ENCODE peak calls at places on chromosome 7, in nine cellular contexts. R is heart right ventricle; H is AG10803; U is PC-3; S is lung; N is cardiac fibroblast; X is AG09309; T is heart left ventricle; Z is CD8-positive, alpha-beta T cell. Q is an unnamed sample.

GRCh38 chr7:41688012-41688625 is 14.8 kb downstream of the INHBA start:
- DNase-seq in N (no peak), H (no peak), S (no peak), U (peak; percentile 58), R (no peak), T (no peak), Z (no peak), X (no peak), Q (no peak)

GRCh38 chr7:2825595-2826227 is 18.4 kb downstream of the GNA12 start:
- DNase-seq in S (no peak), U (no peak), N (no peak), H (no peak), X (no peak), Z (no peak), R (no peak), T (no peak), Q (no peak)

GRCh38 chr7:106757846-106758245 is 96.9 kb upstream of the CCDC71L start:
- DNase-seq in T (peak; percentile 60), U (no peak), X (peak; percentile 33), H (peak; percentile 82), Z (no peak), N (peak; percentile 47), S (no peak), R (peak; percentile 13), Q (no peak)

GRCh38 chr7:149569726-149570422 is 72.3 kb upstream of the ZNF746 start:
- DNase-seq in X (no peak), N (no peak), T (no peak), R (no peak), Z (no peak), U (no peak), H (no peak), S (no peak), Q (no peak)

GRCh38 chr7:83161851-83162401 is 758 bp downstream of the PCLO start:
- DNase-seq in X (no peak), Z (no peak), N (no peak), S (no peak), H (no peak), R (no peak), T (no peak), U (peak; percentile 8), Q (no peak)

GRCh38 chr7:150311146-150311545 is 12.0 kb upstream of the LRRC61 start:
- DNase-seq in X (no peak), R (no peak), Z (no peak), H (no peak), N (no peak), T (no peak), U (no peak), S (no peak), Q (no peak)

GRCh38 chr7:157979631-157980340 is 607.8 kb downstream of the PTPRN2 start:
- DNase-seq in S (no peak), R (no peak), U (no peak), Z (no peak), T (peak; percentile 32), N (no peak), H (no peak), X (no peak), Q (no peak)

GRCh38 chr7:83457022-83457892 is 191.7 kb downstream of the SEMA3E start:
- DNase-seq in S (no peak), U (no peak), T (no peak), Z (no peak), R (no peak), N (peak; percentile 16), X (no peak), H (peak; percentile 12), Q (no peak)

GRCh38 chr7:131524116-131524515 is 32.3 kb downstream of the PODXL start:
- DNase-seq in S (no peak), T (no peak), X (no peak), R (no peak), U (no peak), N (no peak), Z (no peak), H (no peak), Q (no peak)

GRCh38 chr7:7103343-7104313 is 78.7 kb upstream of the C1GALT1 start:
- DNase-seq in Z (no peak), N (peak; percentile 87), T (no peak), S (no peak), X (peak; percentile 61), H (peak; percentile 83), U (peak; percentile 81), R (peak; percentile 6), Q (peak; percentile 32)

GRCh38 chr7:154646126-154647013 is 356.6 kb downstream of the PAXIP1 start:
- DNase-seq in N (no peak), Z (no peak), X (no peak), H (no peak), R (no peak), S (no peak), U (no peak), T (no peak), Q (no peak)

GRCh38 chr7:1641661-1642260 is 28.3 kb upstream of the ELFN1 start:
- DNase-seq in X (no peak), N (no peak), U (no peak), T (no peak), R (no peak), Z (no peak), H (no peak), S (no peak), Q (no peak)

GRCh38 chr7:38728145-38728544 is 97.0 kb upstream of the AMPH start:
- DNase-seq in H (no peak), T (no peak), X (no peak), U (peak; percentile 39), R (no peak), N (peak; percentile 27), S (no peak), Z (no peak), Q (no peak)

GRCh38 chr7:63900394-63901203 is 98.0 kb upstream of the ZNF722 start:
- DNase-seq in Z (peak; percentile 82), H (peak; percentile 3), T (peak; percentile 92), R (peak; percentile 98), N (peak; percentile 14), S (peak; percentile 97), U (peak; percentile 82), X (peak; percentile 2), Q (no peak)

GRCh38 chr7:94972296-94972695 is 64.9 kb downstream of the PPP1R9A start:
- DNase-seq in S (no peak), N (peak; percentile 21), R (no peak), T (no peak), U (peak; percentile 87), X (no peak), H (peak; percentile 53), Z (no peak), Q (no peak)

DNA sequence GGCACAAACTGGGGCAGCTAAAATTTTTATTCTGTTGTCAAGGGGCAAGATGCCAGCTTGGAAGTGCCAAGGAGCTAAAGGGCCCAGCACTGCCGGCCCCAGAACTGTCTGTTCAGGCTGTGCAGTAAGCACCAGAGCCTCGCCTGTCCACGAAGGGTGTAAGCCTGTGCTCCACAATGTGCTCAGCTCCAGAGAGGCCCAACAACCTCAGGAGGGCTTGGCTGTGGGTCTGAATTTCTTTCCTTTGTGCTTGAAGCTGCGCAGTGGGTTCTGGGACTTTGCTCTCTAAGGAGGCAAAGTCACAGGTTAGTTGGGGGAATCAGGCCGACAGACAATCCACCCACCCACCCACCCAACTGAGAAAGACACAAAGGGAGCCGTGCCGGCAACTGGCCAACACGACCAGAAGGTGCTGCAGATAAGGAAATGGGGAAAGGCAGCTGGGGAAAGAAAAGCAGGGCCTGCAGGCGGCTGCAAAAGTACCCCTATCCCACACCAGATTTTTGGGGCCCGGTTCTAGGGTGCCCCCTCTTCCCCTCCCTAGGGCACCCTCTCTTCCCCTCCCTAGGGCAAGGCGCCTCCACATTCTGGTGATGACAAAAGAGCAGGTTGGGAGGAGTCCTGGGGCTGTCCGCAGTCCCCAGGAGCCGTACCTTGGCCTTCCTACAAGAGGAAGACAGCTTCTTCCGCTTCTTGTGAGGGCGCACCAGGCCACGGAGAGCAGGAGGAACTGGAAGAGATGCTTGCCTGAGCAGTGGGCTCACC is 7.7 kb downstream of the DDX56 start:
- DNase-seq in T (no peak), U (no peak), R (no peak), N (no peak), Z (no peak), X (no peak), S (no peak), H (no peak), Q (no peak)
- TF ChIP-seq CTCF in T (peak; percentile 5), U (peak; percentile 9), R (peak; percentile 13), N (no peak), Z (no peak), X (no peak), S (no peak), H (no peak), Q (no peak)

GRCh38 chr7:17233643-17234397 is 64.6 kb upstream of the AHR start:
- DNase-seq in T (no peak), N (peak; percentile 5), Z (no peak), X (no peak), R (no peak), S (no peak), U (peak; percentile 12), H (peak; percentile 4), Q (no peak)
- H3K4me3 ChIP-seq in T (no peak overlapping the region), N (no peak overlapping the region), Z (peak overlapping the region; percentile 11), X (no peak overlapping the region), R (no peak overlapping the region), S (no peak overlapping the region), U (peak overlapping the region; percentile 52), H (no peak overlapping the region), Q (no peak overlapping the region)

GRCh38 chr7:427506-428103 is 92.0 kb downstream of the PDGFA start:
- DNase-seq in X (no peak), H (no peak), Z (no peak), N (no peak), T (no peak), U (no peak), S (no peak), R (no peak), Q (no peak)
- TF ChIP-seq CTCF in X (no peak), H (no peak), Z (no peak), N (no peak), T (no peak), U (no peak), S (no peak), R (no peak), Q (no peak)

GRCh38 chr7:139725843-139726484 is 51.8 kb downstream of the HIPK2 start:
- DNase-seq in H (no peak), U (no peak), N (no peak), S (no peak), X (no peak), T (no peak), Z (no peak), R (no peak), Q (no peak)

GRCh38 chr7:139722604-139723003 is 55.2 kb downstream of the HIPK2 start:
- DNase-seq in U (no peak), N (no peak), Z (no peak), S (no peak), X (no peak), R (no peak), H (no peak), T (no peak), Q (no peak)

GRCh38 chr7:139727151-139727705 is 50.6 kb downstream of the HIPK2 start:
- DNase-seq in T (no peak), Z (no peak), H (peak; percentile 74), R (no peak), U (peak; percentile 32), S (no peak), X (peak; percentile 18), N (peak; percentile 87), Q (no peak)

GRCh38 chr7:139726485-139726869 is 51.3 kb downstream of the HIPK2 start:
- DNase-seq in X (no peak), Z (no peak), T (no peak), U (no peak), H (no peak), R (no peak), N (no peak), S (no peak), Q (no peak)

DNA sequence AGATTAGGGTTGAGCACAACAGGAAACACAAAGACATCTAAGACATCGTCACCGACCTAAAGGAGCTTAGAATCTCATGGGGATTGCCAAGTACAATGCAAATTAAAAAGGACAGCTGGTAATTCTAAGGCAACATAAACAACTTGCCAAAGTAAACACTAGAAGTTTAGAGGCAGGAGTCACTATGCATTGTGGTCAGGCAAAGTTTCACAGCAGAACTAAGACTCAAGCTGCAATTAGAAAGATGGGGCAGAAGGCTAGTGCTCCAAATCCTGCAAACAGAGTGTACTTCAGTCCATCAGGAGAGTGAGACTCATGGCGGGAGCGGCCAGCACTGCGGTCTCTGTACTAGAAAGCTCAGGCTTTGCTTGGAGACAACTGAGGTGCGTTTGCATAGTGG is 52.7 kb downstream of the HIPK2 start:
- DNase-seq in N (peak; percentile 94), T (no peak), H (peak; percentile 81), U (peak; percentile 62), R (no peak), Z (no peak), S (no peak), X (peak; percentile 50), Q (peak; percentile 16)
- H3K4me3 ChIP-seq in N (no peak overlapping the region), T (no peak overlapping the region), H (no peak overlapping the region), U (no peak overlapping the region), R (no peak overlapping the region), Z (no peak overlapping the region), S (no peak overlapping the region), X (no peak overlapping the region), Q (no peak overlapping the region)

Q was measured in HFF-Myc.